ENCODE peak calls at places on chromosomes 1 and 21, in six cellular contexts. J is A673, I is foreskin fibroblast, B is HCT116, L is epithelial cell of proximal tubule, A is fibroblast of mammary gland. T is an unnamed sample.

GRCh38 chr1:108858541-108858940 is 1.6 kb upstream of the AKNAD1 start:
- DNase-seq in J (peak; percentile 14), I (no peak), B (no peak), L (no peak), A (no peak), T (no peak)

GRCh38 chr1:154483941-154484803 is 17.8 kb upstream of the TDRD10 start:
- DNase-seq in J (peak; percentile 60), I (peak; percentile 16), B (no peak), L (peak; percentile 89), A (peak; percentile 50), T (no peak)

GRCh38 chr1:22839806-22840205 is 129.2 kb downstream of the EPHB2 start:
- DNase-seq in J (no peak), I (no peak), B (no peak), L (no peak), A (no peak), T (no peak)

GRCh38 chr1:188489336-188490112 is 1660.8 kb downstream of the PLA2G4A start:
- DNase-seq in J (peak; percentile 27), I (peak; percentile 23), B (peak; percentile 66), L (no peak), A (no peak), T (no peak)

GRCh38 chr1:16924919-16925477 is 3.3 kb downstream of the CROCC start:
- DNase-seq in J (no peak), I (no peak), B (no peak), L (no peak), A (no peak), T (no peak)

GRCh38 chr1:46410156-46411009 is 16.3 kb downstream of the FAAH start:
- DNase-seq in J (no peak), I (no peak), B (no peak), L (no peak), A (peak; percentile 63), T (no peak)

GRCh38 chr1:150233359-150234308 is 2.3 kb downstream of the ANP32E start:
- DNase-seq in J (peak; percentile 13), I (no peak), B (no peak), L (no peak), A (peak; percentile 40), T (peak; percentile 52)

GRCh38 chr1:40020447-40021085 is 20.0 kb upstream of the CAP1 start:
- DNase-seq in J (no peak), I (no peak), B (no peak), L (no peak), A (no peak), T (no peak)

GRCh38 chr1:215192306-215192705 is 109.8 kb downstream of the KCNK2 start:
- DNase-seq in J (peak; percentile 10), I (peak; percentile 10), B (no peak), L (no peak), A (peak; percentile 83), T (no peak)

GRCh38 chr1:58583496-58583895 is 6.4 kb upstream of the TACSTD2 start:
- DNase-seq in J (no peak), I (no peak), B (no peak), L (no peak), A (no peak), T (no peak)

GRCh38 chr1:65512967-65513777 is 92.7 kb downstream of the LEPR start:
- DNase-seq in J (no peak), I (no peak), B (no peak), L (no peak), A (no peak), T (no peak)

GRCh38 chr1:21508580-21509350 is 458 bp upstream of the ALPL start:
- DNase-seq in J (peak; percentile 71), I (peak; percentile 17), B (no peak), L (no peak), A (peak; percentile 42), T (no peak)

GRCh38 chr1:185939142-185939541 is 205.0 kb downstream of the HMCN1 start:
- DNase-seq in J (peak; percentile 81), I (no peak), B (no peak), L (no peak), A (no peak), T (no peak)

GRCh38 chr1:157558119-157558518 is 5.8 kb upstream of the FCRL5 start:
- DNase-seq in J (no peak), I (no peak), B (no peak), L (no peak), A (no peak), T (no peak)

GRCh38 chr21:29121759-29122158 is 8.7 kb upstream of the MAP3K7CL start:
- DNase-seq in J (no peak), I (no peak), B (no peak), L (no peak), A (no peak), T (no peak)

GRCh38 chr1:114118351-114118990 is 35.2 kb downstream of the SYT6 start:
- DNase-seq in J (no peak), I (no peak), B (no peak), L (no peak), A (no peak), T (no peak)

GRCh38 chr1:241411056-241411775 is 54.2 kb upstream of the RGS7 start:
- DNase-seq in J (no peak), I (peak; percentile 69), B (no peak), L (peak; percentile 32), A (peak; percentile 71), T (no peak)

GRCh38 chr1:176691251-176692228 is 228.6 kb downstream of the PAPPA2 start:
- DNase-seq in J (peak; percentile 54), I (peak; percentile 4), B (peak; percentile 47), L (peak; percentile 48), A (peak; percentile 76), T (peak; percentile 81)

GRCh38 chr1:13492711-13493110 is 21.1 kb downstream of the LRRC38 start:
- DNase-seq in J (no peak), I (no peak), B (no peak), L (no peak), A (no peak), T (no peak)

GRCh38 chr1:26530540-26530897 is 958 bp downstream of the RPS6KA1 start:
- DNase-seq in J (no peak), I (no peak), B (no peak), L (no peak), A (no peak), T (no peak)

GRCh38 chr1:15246960-15247614 is at the start of gene FHAD1:
- DNase-seq in J (peak; percentile 77), I (peak; percentile 38), B (peak; percentile 57), L (no peak), A (peak; percentile 54), T (no peak)

DNA sequence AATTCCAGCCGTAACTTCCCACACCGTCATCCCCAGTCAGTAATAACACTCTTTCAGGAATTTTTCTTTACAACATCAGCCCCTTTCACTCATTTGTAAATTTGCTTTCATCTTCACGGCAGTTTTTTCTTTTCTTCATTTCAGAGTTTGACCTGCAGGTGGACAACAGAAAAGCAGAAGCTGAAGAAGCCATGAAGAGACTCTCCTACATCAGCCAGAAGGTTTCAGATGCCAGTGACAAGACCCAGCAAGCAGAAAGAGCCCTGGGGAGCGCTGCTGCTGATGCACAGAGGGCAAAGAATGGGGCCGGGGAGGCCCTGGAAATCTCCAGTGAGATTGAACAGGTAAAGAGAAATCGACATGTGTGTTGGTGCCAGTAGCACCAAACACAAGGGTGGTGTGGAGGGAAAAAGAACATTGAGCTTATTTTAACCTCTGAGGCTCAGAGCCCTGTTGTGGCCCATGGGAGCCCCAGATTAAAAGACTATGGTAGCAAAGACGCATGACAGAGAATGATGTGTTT is 53.2 kb downstream of the LAMC2 start:
- DNase-seq in J (no peak), I (no peak), B (no peak), L (no peak), A (no peak), T (no peak)
- TF ChIP-seq CTCF in J (no peak), I (no peak), B (no peak), L (no peak), A (no peak), T (no peak)

DNA sequence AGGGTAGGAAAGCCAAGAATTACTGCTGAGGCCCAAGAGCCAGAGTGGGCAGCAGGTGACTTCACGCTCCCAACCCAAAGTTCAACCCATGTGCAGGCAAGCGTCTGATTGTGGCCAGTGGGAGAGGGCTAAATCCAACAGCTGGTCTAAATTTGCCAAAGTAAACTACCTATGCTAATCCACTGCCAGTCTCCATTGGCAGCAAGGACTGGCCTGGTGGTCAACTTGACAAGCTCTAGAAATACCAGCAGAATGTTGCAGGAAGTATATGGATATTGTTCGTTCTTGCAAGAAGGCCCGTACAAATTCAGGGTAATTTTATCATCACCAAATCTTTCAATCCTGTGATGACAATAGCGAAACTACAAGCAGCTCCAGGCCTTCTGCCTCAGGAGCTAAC is 1.5 kb downstream of the TMEM63A start:
- DNase-seq in J (no peak), I (no peak), B (no peak), L (no peak), A (no peak), T (no peak)
- H3K4me3 ChIP-seq in J (no peak overlapping the region), I (peak overlapping the region; percentile 92), B (no peak overlapping the region), L (peak overlapping the region; percentile 97), A (no peak overlapping the region), T (no peak overlapping the region)

DNA sequence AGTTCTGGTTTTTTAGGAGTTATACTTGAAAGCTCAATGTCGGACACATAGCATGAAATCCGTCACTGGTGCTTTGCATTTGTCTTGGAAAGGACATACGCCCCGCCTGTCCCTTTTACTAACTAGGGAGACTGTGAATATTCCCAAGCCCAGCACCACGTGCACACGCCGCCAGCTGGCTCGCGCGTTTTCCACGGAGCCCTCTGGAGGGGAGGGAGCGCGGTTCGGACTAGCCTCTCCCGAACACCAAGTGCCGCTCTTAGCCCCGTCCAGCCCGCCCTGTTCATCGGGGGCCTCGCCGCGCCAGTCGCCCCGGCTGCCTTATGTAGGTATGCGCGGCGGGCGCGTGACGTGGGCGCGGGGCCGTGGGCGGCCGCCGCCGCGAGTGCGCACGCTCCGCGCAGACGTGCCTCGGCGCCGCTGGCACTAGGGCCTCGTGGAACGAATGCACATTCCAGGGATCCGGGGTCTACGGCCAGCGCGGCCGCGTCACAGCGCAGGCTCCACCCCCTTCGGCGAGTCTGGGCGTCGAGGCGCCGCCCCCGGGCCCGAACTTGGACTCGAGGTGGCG is 689 bp upstream of the IRF2BP2 start:
- DNase-seq in J (peak; percentile 89), I (peak; percentile 96), B (peak; percentile 82), L (no peak), A (peak; percentile 93), T (peak; percentile 78)
- TF ChIP-seq CTCF in J (no peak), I (no peak), B (peak; percentile 11), L (no peak), A (no peak), T (no peak)

GRCh38 chr1:68220420-68220819 is 11.9 kb downstream of the WLS start:
- DNase-seq in J (no peak), I (no peak), B (no peak), L (no peak), A (no peak), T (no peak)
- H3K4me3 ChIP-seq in J (no peak overlapping the region), I (no peak overlapping the region), B (no peak overlapping the region), L (no peak overlapping the region), A (no peak overlapping the region), T (no peak overlapping the region)

GRCh38 chr1:231324660-231325059 is 13.0 kb downstream of the EXOC8 start:
- DNase-seq in J (no peak), I (no peak), B (no peak), L (no peak), A (no peak), T (no peak)

GRCh38 chr1:231318568-231318967 is 19.1 kb downstream of the EXOC8 start:
- DNase-seq in J (no peak), I (no peak), B (no peak), L (no peak), A (no peak), T (no peak)

GRCh38 chr1:231319080-231319479 is 18.6 kb downstream of the EXOC8 start:
- DNase-seq in J (no peak), I (no peak), B (no peak), L (no peak), A (no peak), T (no peak)

GRCh38 chr1:231326248-231326647 is 11.4 kb downstream of the EXOC8 start:
- DNase-seq in J (no peak), I (no peak), B (no peak), L (no peak), A (no peak), T (peak; percentile 89)

GRCh38 chr1:231322880-231323530 is 14.6 kb downstream of the EXOC8 start:
- DNase-seq in J (no peak), I (no peak), B (no peak), L (no peak), A (no peak), T (no peak)
- TF ChIP-seq CTCF in J (no peak), I (no peak), B (peak; percentile 31), L (peak; percentile 20), A (no peak), T (no peak)

T was measured in LNCaP clone FGC.